ENCODE peak calls at places on chromosomes 11 and 22, in five cellular contexts. P is NT2/D1, T is HEK293T, G is HepG2, D is GM12878. V is an unnamed sample.

GRCh38 chr22:29150701-29151100 is 55.0 kb upstream of the EMID1 start:
- DNase-seq in D (no peak), P (no peak), T (no peak), G (no peak), V (no peak)

GRCh38 chr11:67266424-67267187 is at the start of gene GRK2:
- DNase-seq in T (peak; percentile 78), P (no peak), D (no peak), G (no peak), V (no peak)

GRCh38 chr22:30310881-30311771 is 15.6 kb downstream of the TBC1D10A start:
- DNase-seq in D (no peak), P (no peak), G (no peak), T (no peak), V (no peak)

GRCh38 chr11:3046190-3046589 is 11.0 kb downstream of the CARS1 start:
- DNase-seq in D (no peak), P (no peak), T (no peak), G (no peak), V (no peak)

GRCh38 chr11:65300621-65301290 is 13.9 kb upstream of the CDC42EP2 start:
- DNase-seq in T (no peak), G (no peak), D (no peak), P (no peak), V (no peak)

GRCh38 chr11:73323464-73323863 is 15.4 kb downstream of the ARHGEF17 start:
- DNase-seq in G (peak; percentile 41), P (peak; percentile 70), D (no peak), T (peak; percentile 26), V (no peak)

GRCh38 chr22:50318698-50319411 is 8.0 kb downstream of the DENND6B start:
- DNase-seq in D (no peak), G (no peak), T (no peak), P (no peak), V (no peak)

GRCh38 chr11:67291481-67292381 is 2.6 kb downstream of the ANKRD13D start:
- DNase-seq in D (no peak), T (no peak), G (no peak), P (no peak), V (no peak)

GRCh38 chr11:46216040-46216764 is 61.3 kb upstream of the CREB3L1 start:
- DNase-seq in D (no peak), G (no peak), T (no peak), P (no peak), V (no peak)

GRCh38 chr11:19349340-19350025 is 108.7 kb upstream of the E2F8 start:
- DNase-seq in D (no peak), P (no peak), G (no peak), T (no peak), V (no peak)

GRCh38 chr22:42471441-42471840 is 39.2 kb upstream of the NFAM1 start:
- DNase-seq in D (no peak), T (no peak), P (no peak), G (no peak), V (no peak)

GRCh38 chr11:2745511-2745910 is 45.7 kb upstream of the KCNQ1OT1 start:
- DNase-seq in P (no peak), D (no peak), G (no peak), T (no peak), V (no peak)

GRCh38 chr11:87239531-87239930 is 201.8 kb downstream of the TMEM135 start:
- DNase-seq in T (no peak), P (no peak), G (no peak), D (no peak), V (no peak)

GRCh38 chr11:87232320-87232719 is 194.6 kb downstream of the TMEM135 start:
- DNase-seq in D (no peak), P (no peak), T (no peak), G (no peak), V (no peak)

GRCh38 chr11:87235366-87235765 is 197.6 kb downstream of the TMEM135 start:
- DNase-seq in G (no peak), P (no peak), D (no peak), T (no peak), V (no peak)

GRCh38 chr11:87239001-87239400 is 201.3 kb downstream of the TMEM135 start:
- DNase-seq in D (no peak), T (no peak), G (no peak), P (no peak), V (no peak)

DNA sequence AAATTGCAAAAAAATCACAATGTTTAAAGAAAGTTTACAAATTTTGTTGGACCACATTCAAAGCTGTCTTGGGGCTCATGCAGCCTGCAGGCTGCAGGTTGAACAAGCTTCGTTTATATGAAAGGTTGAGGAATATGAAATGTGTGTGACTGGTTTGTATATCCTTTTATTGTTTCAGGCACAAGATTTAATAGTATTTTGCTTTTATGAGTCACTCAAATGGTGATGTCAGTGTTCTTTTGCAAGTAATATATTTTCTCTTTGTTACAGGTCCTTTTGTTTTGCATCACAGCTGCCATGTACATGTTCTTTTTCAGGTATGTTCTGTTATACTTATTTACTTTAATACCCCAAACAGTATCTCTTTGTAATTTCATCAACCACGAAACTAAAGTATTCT is 198.6 kb downstream of the TMEM135 start:
- DNase-seq in G (no peak), P (no peak), D (no peak), T (no peak), V (no peak)
- TF ChIP-seq SUZ12 in G (no peak), P (no peak), D (no peak), T (no peak), V (no peak)

GRCh38 chr11:1260023-1260501 is 37.2 kb downstream of the MUC5B start:
- DNase-seq in G (peak; percentile 37), P (no peak), D (no peak), T (peak; percentile 70), V (no peak)
- TF ChIP-seq SUZ12 in G (no peak), P (no peak), D (no peak), T (no peak), V (no peak)

DNA sequence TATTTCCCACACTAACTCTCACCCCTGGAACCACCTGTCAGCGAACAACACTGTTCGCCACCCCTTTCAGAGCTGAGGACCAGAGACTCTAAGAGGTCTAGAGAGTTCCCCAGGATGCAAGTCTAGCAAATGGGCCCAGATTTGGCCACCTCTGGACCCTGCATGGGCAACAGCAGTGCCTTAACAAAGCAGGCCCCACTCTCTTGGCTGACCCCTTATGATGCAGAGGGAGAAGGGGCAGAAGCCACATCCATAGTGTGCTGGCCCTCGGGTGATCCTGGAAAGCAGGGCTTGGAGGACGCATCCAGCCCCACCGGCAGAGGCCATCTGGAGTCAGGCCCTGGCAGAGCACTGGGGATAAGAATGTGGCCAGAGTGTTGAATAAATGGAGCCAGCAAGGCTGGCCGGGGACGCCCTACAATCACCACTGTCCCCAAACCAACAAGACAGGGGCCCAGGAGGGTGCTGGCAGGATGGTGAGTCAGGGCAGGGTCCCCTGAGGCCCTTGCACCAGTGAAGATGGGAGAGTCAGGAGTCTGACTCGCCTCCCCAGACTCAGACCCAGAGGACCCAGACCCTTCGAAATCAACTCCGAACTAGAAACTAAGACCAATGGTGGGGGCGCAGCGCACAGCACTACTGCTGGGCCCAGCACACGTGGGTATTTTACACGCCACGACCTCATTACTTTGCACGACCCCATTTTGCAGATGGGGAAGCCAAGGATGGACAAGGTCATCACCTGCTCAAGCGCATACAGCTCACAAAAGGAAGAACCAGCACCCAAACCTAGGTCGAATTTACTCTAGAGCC is 6.5 kb downstream of the CSNK1E start:
- DNase-seq in G (no peak), D (no peak), P (no peak), T (no peak), V (no peak)
- TF ChIP-seq SUZ12 in G (no peak), D (no peak), P (no peak), T (no peak), V (no peak)

GRCh38 chr11:33735426-33736147 is 636 bp downstream of the CD59 start:
- DNase-seq in P (no peak), G (peak; percentile 34), T (peak; percentile 41), D (peak; percentile 37), V (no peak)
- TF ChIP-seq SUZ12 in P (no peak), G (no peak), T (no peak), D (no peak), V (peak; percentile 26)

DNA sequence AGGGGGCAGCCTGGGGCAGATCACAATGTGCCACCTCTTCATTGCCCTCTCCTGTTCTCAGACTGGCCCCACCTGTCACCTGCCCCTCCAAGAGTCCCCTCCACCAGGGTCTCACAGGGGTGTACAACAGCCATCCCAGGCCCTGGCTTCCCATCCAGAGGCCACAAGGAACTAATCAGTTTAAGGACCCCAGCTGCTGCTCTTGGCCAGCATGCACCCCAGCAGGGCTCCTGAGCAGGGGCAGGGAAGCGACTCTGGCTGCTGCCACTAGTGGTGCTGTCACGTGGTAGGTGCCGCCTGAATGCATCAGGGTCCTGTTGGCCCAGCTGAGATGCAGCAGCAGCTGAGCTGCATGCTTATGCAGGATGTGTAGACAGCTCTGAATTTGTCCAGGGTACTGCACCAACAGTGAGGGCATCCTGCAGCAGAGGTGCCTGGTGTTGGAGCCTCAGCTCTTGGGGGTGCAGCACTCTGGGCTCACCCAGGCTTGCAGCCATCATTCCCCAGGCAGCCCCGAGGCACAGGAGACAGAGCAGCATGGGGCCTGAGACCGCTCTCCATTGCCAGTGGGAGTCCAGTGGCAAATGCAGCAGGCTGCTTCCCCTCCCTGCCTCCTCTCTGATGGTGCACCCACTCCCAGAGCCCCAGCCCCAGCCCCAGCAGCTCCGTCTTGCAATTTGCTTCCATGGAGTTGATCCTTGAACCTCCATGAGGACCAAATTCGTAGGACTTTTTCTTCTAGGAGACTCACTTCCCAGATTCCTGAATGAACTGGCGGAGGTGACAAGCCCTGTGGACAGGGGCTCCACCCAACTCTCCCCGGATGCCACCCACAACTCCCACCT is 98.6 kb downstream of the MPPED1 start:
- DNase-seq in G (no peak), T (no peak), D (no peak), P (no peak), V (no peak)
- TF ChIP-seq SUZ12 in G (no peak), T (no peak), D (no peak), P (no peak), V (no peak)

GRCh38 chr22:37244922-37245722 is 1.1 kb upstream of the RAC2 start:
- DNase-seq in D (no peak), P (no peak), T (no peak), G (no peak), V (no peak)
- TF ChIP-seq SUZ12 in D (no peak), P (no peak), T (no peak), G (no peak), V (no peak)

V was measured in H1.